ENCODE peak calls at places on chromosomes 7 and 10, in ten cellular contexts. W is colonic mucosa, O is Peyer's patch, D is HL-60, I is upper lobe of right lung, L is fibroblast of pulmonary artery, R is transverse colon, T is cardiac fibroblast, E is lower lobe of right lung, U is tibial artery. S is an unnamed sample.
A peak's percentile ranks its signal among the peaks of the same experiment; 100 is the strongest.

GRCh38 chr7:142885311-142886230 is at the start of gene TRPV6:
- DNase-seq in W (peak; percentile 35), T (no peak), I (peak; percentile 82), D (no peak), R (peak; percentile 59), E (peak; percentile 73), U (no peak), O (peak; percentile 46), L (no peak), S (no peak)

GRCh38 chr7:50660040-50660829 is 95.0 kb upstream of the DDC start:
- DNase-seq in E (peak; percentile 80), T (no peak), W (no peak), U (no peak), I (peak; percentile 81), O (peak; percentile 81), L (no peak), R (peak; percentile 44), D (peak; percentile 86), S (no peak)

GRCh38 chr10:33136271-33136670 is 178.2 kb upstream of the ITGB1 start:
- DNase-seq in U (no peak), L (no peak), O (no peak), W (no peak), D (no peak), T (peak; percentile 51), R (no peak), E (no peak), I (no peak), S (peak; percentile 78)

GRCh38 chr10:126911301-126911700 is 6.1 kb downstream of the DOCK1 start:
- DNase-seq in L (no peak), U (no peak), O (no peak), D (no peak), T (no peak), R (no peak), I (no peak), E (no peak), W (no peak), S (no peak)

GRCh38 chr7:89584896-89585295 is 569.4 kb upstream of the STEAP1 start:
- DNase-seq in U (no peak), R (no peak), E (no peak), T (no peak), I (no peak), O (no peak), W (no peak), L (no peak), D (no peak), S (no peak)

GRCh38 chr7:146486519-146486918 is 369.9 kb downstream of the CNTNAP2 start:
- DNase-seq in I (no peak), W (no peak), U (no peak), D (no peak), L (no peak), T (no peak), O (no peak), R (no peak), E (no peak), S (no peak)

GRCh38 chr7:158048569-158048968 is 539.1 kb downstream of the PTPRN2 start:
- DNase-seq in D (no peak), I (no peak), T (no peak), O (no peak), R (no peak), E (no peak), U (no peak), W (no peak), L (no peak), S (no peak)

GRCh38 chr10:28147706-28148105 is 148.8 kb upstream of the ODAD2 start:
- DNase-seq in R (no peak), E (no peak), U (no peak), L (no peak), W (no peak), I (no peak), O (no peak), T (no peak), D (no peak), S (no peak)

GRCh38 chr10:82762641-82763040 is 887.6 kb downstream of the NRG3 start:
- DNase-seq in I (no peak), R (no peak), T (no peak), L (no peak), W (no peak), E (no peak), O (no peak), D (no peak), U (no peak), S (no peak)

GRCh38 chr7:127588697-127589482 is 679 bp downstream of the ARF5 start:
- DNase-seq in L (peak; percentile 46), U (peak; percentile 78), I (peak; percentile 80), E (peak; percentile 62), T (peak; percentile 60), D (peak; percentile 29), O (peak; percentile 78), R (peak; percentile 58), W (peak; percentile 71), S (peak; percentile 81)

GRCh38 chr7:32658034-32658944 is 163.0 kb downstream of the AVL9 start:
- DNase-seq in L (peak; percentile 36), W (peak; percentile 38), T (peak; percentile 46), E (no peak), O (no peak), I (no peak), D (no peak), R (peak; percentile 33), U (no peak), S (peak; percentile 18)

GRCh38 chr10:1281402-1281782 is 225.2 kb downstream of the WDR37 start:
- DNase-seq in L (no peak), I (no peak), O (no peak), E (no peak), T (no peak), W (no peak), D (no peak), U (no peak), R (no peak), S (no peak)

GRCh38 chr10:50629495-50630122 is 5.9 kb upstream of the SGMS1 start:
- DNase-seq in U (no peak), T (no peak), W (no peak), O (no peak), E (no peak), I (no peak), D (no peak), R (no peak), L (no peak), S (no peak)

GRCh38 chr7:81482600-81483186 is 287.2 kb downstream of the HGF start:
- DNase-seq in D (no peak), T (peak; percentile 68), U (no peak), I (no peak), L (peak; percentile 75), O (no peak), W (no peak), R (no peak), E (no peak), S (peak; percentile 59)

GRCh38 chr7:112575864-112576263 is 95.1 kb downstream of the LSMEM1 start:
- DNase-seq in U (no peak), L (no peak), E (no peak), D (no peak), R (no peak), O (no peak), W (no peak), T (no peak), I (no peak), S (no peak)

GRCh38 chr10:76779163-76779820 is 858.3 kb downstream of the KCNMA1 start:
- DNase-seq in W (no peak), U (no peak), I (no peak), L (no peak), O (no peak), R (no peak), T (peak; percentile 2), D (no peak), E (no peak), S (peak; percentile 35)
- TF ChIP-seq CTCF in W (no peak), U (peak; percentile 9), I (no peak), L (no peak), O (no peak), R (no peak), T (no peak), D (no peak), E (no peak), S (no peak)

GRCh38 chr7:8435597-8436243 is 2.3 kb downstream of the NXPH1 start:
- DNase-seq in R (no peak), E (no peak), W (no peak), L (no peak), D (no peak), O (no peak), I (no peak), T (no peak), U (no peak), S (no peak)

GRCh38 chr7:8436965-8437364 is 3.6 kb downstream of the NXPH1 start:
- DNase-seq in T (peak; percentile 7), R (peak; percentile 57), U (no peak), L (peak; percentile 4), D (peak; percentile 14), W (peak; percentile 48), O (peak; percentile 67), I (peak; percentile 76), E (no peak), S (no peak)

GRCh38 chr7:8434290-8435002 is 1.0 kb downstream of the NXPH1 start:
- DNase-seq in W (no peak), L (no peak), I (no peak), R (no peak), T (no peak), D (no peak), O (no peak), U (no peak), E (no peak), S (no peak)

GRCh38 chr7:8433477-8434289 is at the start of gene NXPH1:
- DNase-seq in D (no peak), L (no peak), U (no peak), T (no peak), R (no peak), E (no peak), I (peak; percentile 62), O (no peak), W (no peak), S (no peak)

DNA sequence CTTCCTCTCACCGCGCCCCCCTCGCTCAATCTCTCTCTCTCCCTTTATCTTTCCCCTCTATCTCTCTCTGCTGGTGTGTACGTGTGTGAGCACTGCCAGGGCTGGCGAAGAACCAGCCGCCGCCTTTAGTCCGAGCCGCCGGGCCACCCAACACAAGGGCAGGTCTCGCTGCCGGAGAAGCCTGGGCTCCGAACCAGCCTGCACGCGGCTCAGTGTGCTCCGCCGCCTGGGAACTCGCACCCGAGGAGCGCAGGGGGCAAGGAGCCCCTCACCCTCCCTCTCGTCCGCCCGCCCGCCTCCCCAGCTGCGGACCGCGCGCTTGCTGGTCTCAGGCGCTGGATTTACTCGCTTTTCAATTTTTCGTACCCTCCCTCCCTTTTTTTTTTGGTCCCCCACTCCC is 1.7 kb downstream of the NXPH1 start:
- DNase-seq in E (no peak), O (no peak), T (no peak), I (no peak), U (no peak), D (no peak), W (no peak), L (no peak), R (no peak), S (no peak)
- H3K4me3 ChIP-seq in E (no peak overlapping the region), O (no peak overlapping the region), T (no peak overlapping the region), I (no peak overlapping the region), U (no peak overlapping the region), D (no peak overlapping the region), W (no peak overlapping the region), L (no peak overlapping the region), R (no peak overlapping the region), S (no peak overlapping the region)

GRCh38 chr7:132755538-132756481 is 179.5 kb upstream of the PLXNA4 start:
- DNase-seq in E (no peak), W (no peak), U (no peak), I (no peak), D (no peak), R (no peak), O (no peak), L (no peak), T (peak; percentile 28), S (peak; percentile 39)
- TF ChIP-seq CTCF in E (no peak), W (no peak), U (no peak), I (no peak), D (no peak), R (no peak), O (no peak), L (no peak), T (no peak), S (no peak)

GRCh38 chr10:96834121-96834520 is 2.0 kb downstream of the LCOR start:
- DNase-seq in T (no peak), R (no peak), W (no peak), L (no peak), I (no peak), U (no peak), O (no peak), E (no peak), D (no peak), S (no peak)
- H3K4me3 ChIP-seq in T (peak overlapping the region; percentile 88), R (no peak overlapping the region), W (peak overlapping the region; percentile 94), L (peak overlapping the region; percentile 77), I (peak overlapping the region; percentile 85), U (peak overlapping the region; percentile 99), O (peak overlapping the region; percentile 84), E (peak overlapping the region; percentile 88), D (peak overlapping the region; percentile 95), S (peak overlapping the region; percentile 84)